ENCODE peak calls at places on chromosome 11, in seven cellular contexts. One of them, this sample, is unnamed.
A peak's percentile ranks its signal among the peaks of the same experiment; 100 is the strongest.

GRCh38 chr11:8766043-8766992 is 83.7 kb downstream of the RPL27A start:
- DNase-seq in H1: no peak
- DNase-seq in SK-N-SH: no peak
- DNase-seq in HCT116: no peak
- DNase-seq in K562: no peak
- DNase-seq in GM12878: no peak
- DNase-seq in HepG2: no peak
- DNase-seq in this sample: no peak

GRCh38 chr11:122085264-122085663 is 30.8 kb downstream of the BLID start:
- DNase-seq in H1: no peak
- DNase-seq in SK-N-SH: no peak
- DNase-seq in HCT116: no peak
- DNase-seq in K562: no peak
- DNase-seq in GM12878: no peak
- DNase-seq in HepG2: no peak
- DNase-seq in this sample: peak; percentile 75

GRCh38 chr11:128905345-128906184 is 14.4 kb downstream of the KCNJ5 start:
- DNase-seq in H1: peak; percentile 80
- DNase-seq in SK-N-SH: peak; percentile 86
- DNase-seq in HCT116: peak; percentile 46
- DNase-seq in K562: peak; percentile 58
- DNase-seq in GM12878: no peak
- DNase-seq in HepG2: no peak
- DNase-seq in this sample: no peak

GRCh38 chr11:113177596-113178115 is 136.7 kb upstream of the TTC12 start:
- DNase-seq in H1: no peak
- DNase-seq in SK-N-SH: no peak
- DNase-seq in HCT116: no peak
- DNase-seq in K562: no peak
- DNase-seq in GM12878: no peak
- DNase-seq in HepG2: no peak
- DNase-seq in this sample: no peak

GRCh38 chr11:15309296-15309695 is 194.6 kb downstream of the INSC start:
- DNase-seq in H1: no peak
- DNase-seq in SK-N-SH: no peak
- DNase-seq in HCT116: no peak
- DNase-seq in K562: no peak
- DNase-seq in GM12878: no peak
- DNase-seq in HepG2: no peak
- DNase-seq in this sample: no peak

GRCh38 chr11:121089566-121089965 is 11.5 kb upstream of the TECTA start:
- DNase-seq in H1: no peak
- DNase-seq in SK-N-SH: no peak
- DNase-seq in HCT116: no peak
- DNase-seq in K562: no peak
- DNase-seq in GM12878: no peak
- DNase-seq in HepG2: no peak
- DNase-seq in this sample: no peak

GRCh38 chr11:91396243-91397133 is 828.1 kb upstream of the FAT3 start:
- DNase-seq in H1: no peak
- DNase-seq in SK-N-SH: no peak
- DNase-seq in HCT116: no peak
- DNase-seq in K562: no peak
- DNase-seq in GM12878: no peak
- DNase-seq in HepG2: peak; percentile 82
- DNase-seq in this sample: no peak

GRCh38 chr11:100963375-100963774 is 166.2 kb downstream of the PGR start:
- DNase-seq in H1: no peak
- DNase-seq in SK-N-SH: no peak
- DNase-seq in HCT116: no peak
- DNase-seq in K562: no peak
- DNase-seq in GM12878: no peak
- DNase-seq in HepG2: no peak
- DNase-seq in this sample: peak; percentile 73

GRCh38 chr11:100863080-100863581 is 176.0 kb downstream of the ARHGAP42 start:
- DNase-seq in H1: no peak
- DNase-seq in SK-N-SH: no peak
- DNase-seq in HCT116: no peak
- DNase-seq in K562: peak; percentile 75
- DNase-seq in GM12878: peak; percentile 49
- DNase-seq in HepG2: no peak
- DNase-seq in this sample: peak; percentile 3

GRCh38 chr11:108206171-108206570 is 16.3 kb downstream of the NPAT start:
- DNase-seq in H1: no peak
- DNase-seq in SK-N-SH: no peak
- DNase-seq in HCT116: no peak
- DNase-seq in K562: no peak
- DNase-seq in GM12878: no peak
- DNase-seq in HepG2: no peak
- DNase-seq in this sample: no peak

GRCh38 chr11:75499423-75500305 is 26.1 kb downstream of the GDPD5 start:
- DNase-seq in H1: no peak
- DNase-seq in SK-N-SH: no peak
- DNase-seq in HCT116: no peak
- DNase-seq in K562: peak; percentile 26
- DNase-seq in GM12878: no peak
- DNase-seq in HepG2: no peak
- DNase-seq in this sample: no peak

GRCh38 chr11:47057374-47057773 is 119.3 kb downstream of the ARFGAP2 start:
- DNase-seq in H1: no peak
- DNase-seq in SK-N-SH: no peak
- DNase-seq in HCT116: no peak
- DNase-seq in K562: no peak
- DNase-seq in GM12878: no peak
- DNase-seq in HepG2: no peak
- DNase-seq in this sample: no peak

GRCh38 chr11:107705027-107705426 is 6.8 kb downstream of the SLN start:
- DNase-seq in H1: no peak
- DNase-seq in SK-N-SH: no peak
- DNase-seq in HCT116: no peak
- DNase-seq in K562: no peak
- DNase-seq in GM12878: no peak
- DNase-seq in HepG2: no peak
- DNase-seq in this sample: peak; percentile 48

GRCh38 chr11:2804701-2805387 is 80.7 kb downstream of the CDKN1C start:
- DNase-seq in H1: peak; percentile 44
- DNase-seq in SK-N-SH: no peak
- DNase-seq in HCT116: no peak
- DNase-seq in K562: no peak
- DNase-seq in GM12878: no peak
- DNase-seq in HepG2: no peak
- DNase-seq in this sample: peak; percentile 6

GRCh38 chr11:34151916-34152845 is 46.8 kb downstream of the NAT10 start:
- DNase-seq in H1: no peak
- DNase-seq in SK-N-SH: no peak
- DNase-seq in HCT116: no peak
- DNase-seq in K562: no peak
- DNase-seq in GM12878: no peak
- DNase-seq in HepG2: no peak
- DNase-seq in this sample: no peak

GRCh38 chr11:70877151-70877550 is 375.2 kb downstream of the SHANK2 start:
- DNase-seq in H1: no peak
- DNase-seq in SK-N-SH: no peak
- DNase-seq in HCT116: no peak
- DNase-seq in K562: no peak
- DNase-seq in GM12878: no peak
- DNase-seq in HepG2: no peak
- DNase-seq in this sample: no peak

GRCh38 chr11:2569321-2569721 is 124.5 kb downstream of the KCNQ1 start:
- DNase-seq in H1: no peak
- DNase-seq in SK-N-SH: no peak
- DNase-seq in HCT116: no peak
- DNase-seq in K562: no peak
- DNase-seq in GM12878: no peak
- DNase-seq in HepG2: no peak
- DNase-seq in this sample: no peak

GRCh38 chr11:31237819-31238771 is 131.4 kb downstream of the DCDC1 start:
- DNase-seq in H1: no peak
- DNase-seq in SK-N-SH: no peak
- DNase-seq in HCT116: no peak
- DNase-seq in K562: no peak
- DNase-seq in GM12878: no peak
- DNase-seq in HepG2: no peak
- DNase-seq in this sample: no peak

GRCh38 chr11:67321313-67321871 is 18.1 kb downstream of the SSH3 start:
- DNase-seq in H1: no peak
- DNase-seq in SK-N-SH: no peak
- DNase-seq in HCT116: no peak
- DNase-seq in K562: peak; percentile 5
- DNase-seq in GM12878: no peak
- DNase-seq in HepG2: no peak
- DNase-seq in this sample: no peak

GRCh38 chr11:22405377-22405776 is 67.2 kb downstream of the SLC17A6 start:
- DNase-seq in H1: no peak
- DNase-seq in SK-N-SH: no peak
- DNase-seq in HCT116: no peak
- DNase-seq in K562: no peak
- DNase-seq in GM12878: no peak
- DNase-seq in HepG2: no peak
- DNase-seq in this sample: no peak

GRCh38 chr11:22407899-22408298 is 69.7 kb downstream of the SLC17A6 start:
- DNase-seq in H1: no peak
- DNase-seq in SK-N-SH: no peak
- DNase-seq in HCT116: no peak
- DNase-seq in K562: no peak
- DNase-seq in GM12878: no peak
- DNase-seq in HepG2: no peak
- DNase-seq in this sample: no peak
- H3K9ac ChIP-seq in H1: no peak overlapping the region
- H3K9ac ChIP-seq in SK-N-SH: no peak overlapping the region
- H3K9ac ChIP-seq in HCT116: no peak overlapping the region
- H3K9ac ChIP-seq in K562: no peak overlapping the region
- H3K9ac ChIP-seq in GM12878: no peak overlapping the region
- H3K9ac ChIP-seq in HepG2: no peak overlapping the region
- H3K9ac ChIP-seq in this sample: no peak overlapping the region

GRCh38 chr11:80441821-80442220 is 1001.0 kb upstream of the TENM4 start:
- DNase-seq in H1: no peak
- DNase-seq in SK-N-SH: no peak
- DNase-seq in HCT116: no peak
- DNase-seq in K562: no peak
- DNase-seq in GM12878: no peak
- DNase-seq in HepG2: no peak
- DNase-seq in this sample: peak; percentile 68
- TF ChIP-seq MAX in H1: no peak
- TF ChIP-seq MAX in SK-N-SH: no peak
- TF ChIP-seq MAX in HCT116: no peak
- TF ChIP-seq MAX in K562: no peak
- TF ChIP-seq MAX in GM12878: no peak
- TF ChIP-seq MAX in HepG2: no peak
- TF ChIP-seq MAX in this sample: no peak

GRCh38 chr11:65637794-65638317 is at the start of gene SIPA1:
- DNase-seq in H1: peak; percentile 94
- DNase-seq in SK-N-SH: peak; percentile 96
- DNase-seq in HCT116: peak; percentile 73
- DNase-seq in K562: peak; percentile 87
- DNase-seq in GM12878: no peak
- DNase-seq in HepG2: peak; percentile 88
- DNase-seq in this sample: peak; percentile 96
- H3K9ac ChIP-seq in H1: peak within 1 kb of the TSS; percentile 42
- H3K9ac ChIP-seq in SK-N-SH: peak within 1 kb of the TSS; percentile 68
- H3K9ac ChIP-seq in HCT116: peak within 1 kb of the TSS; percentile 83
- H3K9ac ChIP-seq in K562: peak within 1 kb of the TSS; percentile 96
- H3K9ac ChIP-seq in GM12878: peak within 1 kb of the TSS; percentile 72
- H3K9ac ChIP-seq in HepG2: peak within 1 kb of the TSS; percentile 73
- H3K9ac ChIP-seq in this sample: peak within 1 kb of the TSS; percentile 63

GRCh38 chr11:92685049-92685448 is 284.4 kb upstream of the MTNR1B start:
- DNase-seq in H1: no peak
- DNase-seq in SK-N-SH: peak; percentile 7
- DNase-seq in HCT116: no peak
- DNase-seq in K562: no peak
- DNase-seq in GM12878: no peak
- DNase-seq in HepG2: no peak
- DNase-seq in this sample: no peak
- TF ChIP-seq MAX in H1: no peak
- TF ChIP-seq MAX in SK-N-SH: no peak
- TF ChIP-seq MAX in HCT116: no peak
- TF ChIP-seq MAX in K562: no peak
- TF ChIP-seq MAX in GM12878: no peak
- TF ChIP-seq MAX in HepG2: no peak
- TF ChIP-seq MAX in this sample: no peak

GRCh38 chr11:125224391-125225015 is 60.0 kb downstream of the PKNOX2 start:
- DNase-seq in H1: no peak
- DNase-seq in SK-N-SH: peak; percentile 60
- DNase-seq in HCT116: peak; percentile 8
- DNase-seq in K562: peak; percentile 18
- DNase-seq in GM12878: no peak
- DNase-seq in HepG2: peak; percentile 9
- DNase-seq in this sample: peak; percentile 45
- H3K9ac ChIP-seq in H1: no peak overlapping the region
- H3K9ac ChIP-seq in SK-N-SH: no peak overlapping the region
- H3K9ac ChIP-seq in HCT116: no peak overlapping the region
- H3K9ac ChIP-seq in K562: no peak overlapping the region
- H3K9ac ChIP-seq in GM12878: no peak overlapping the region
- H3K9ac ChIP-seq in HepG2: no peak overlapping the region
- H3K9ac ChIP-seq in this sample: no peak overlapping the region

This sample was measured in endothelial cell of umbilical vein.